ENCODE peak calls at places on chromosomes 3 and 15, in ten cellular contexts. R is psoas muscle; M is stimulated activated CD4-positive, alpha-beta T cell treated with anti-CD3 and anti-CD28 coated beads, Interleukin-2, amount 100 ng/mL, for 48 hours; H is T-cell; K is KBM-7; S is CD8-positive, alpha-beta T cell; G is amniotic stem cell; X is NCI-H1092 treated with DMSO at 0.1 percent for 48 hours; U is activated CD4-positive, CD25-positive, alpha-beta regulatory T cell treated with anti-CD3 and anti-CD28 coated beads, Interleukin-2, amount 50 U/mL, for 16 hours; J is fibroblast of the aortic adventitia. L is an unnamed sample.

GRCh38 chr15:87123676-87124382 is 1044.2 kb downstream of the AGBL1 start:
- DNase-seq in R (no peak), M (no peak), H (no peak), K (no peak), S (no peak), G (no peak), X (no peak), U (no peak), J (no peak), L (no peak)

GRCh38 chr3:39809995-39810595 is 686 bp downstream of the MYRIP start:
- DNase-seq in R (no peak), M (no peak), H (no peak), K (peak), S (no peak), G (no peak), X (no peak), U (no peak), J (no peak), L (no peak)

GRCh38 chr15:50552238-50552637 is 5.8 kb upstream of the USP50 start:
- DNase-seq in R (no peak), M (no peak), H (no peak), K (no peak), S (no peak), G (no peak), X (no peak), U (no peak), J (no peak), L (no peak)

GRCh38 chr15:25743909-25744275 is 119.2 kb downstream of the ATP10A start:
- DNase-seq in R (no peak), M (no peak), H (no peak), K (no peak), S (no peak), G (no peak), X (no peak), U (no peak), J (no peak), L (no peak)

GRCh38 chr3:186849392-186849975 is 7.0 kb downstream of the ADIPOQ start:
- DNase-seq in R (no peak), M (no peak), H (no peak), K (peak), S (no peak), G (no peak), X (peak), U (no peak), J (peak), L (no peak)

GRCh38 chr15:91472316-91472756 is 372.3 kb downstream of the SV2B start:
- DNase-seq in R (no peak), M (no peak), H (no peak), K (peak), S (peak), G (no peak), X (no peak), U (no peak), J (no peak), L (no peak)

GRCh38 chr3:14403636-14404395 is 1.4 kb downstream of the SLC6A6 start:
- DNase-seq in R (peak), M (no peak), H (no peak), K (peak), S (no peak), G (no peak), X (peak), U (no peak), J (peak), L (peak)

GRCh38 chr15:91970142-91970541 is 116.6 kb downstream of the SLCO3A1 start:
- DNase-seq in R (peak), M (no peak), H (no peak), K (no peak), S (no peak), G (no peak), X (no peak), U (no peak), J (peak), L (peak)

GRCh38 chr15:36951747-36952247 is 148.6 kb downstream of the MEIS2 start:
- DNase-seq in R (peak), M (no peak), H (no peak), K (no peak), S (no peak), G (no peak), X (no peak), U (no peak), J (peak), L (no peak)

GRCh38 chr15:56918046-56918906 is at the start of gene TCF12:
- DNase-seq in R (peak), M (peak), H (peak), K (peak), S (peak), G (peak), X (peak), U (peak), J (peak), L (peak)

GRCh38 chr3:173939319-173939718 is 541.8 kb downstream of the NLGN1 start:
- DNase-seq in R (no peak), M (no peak), H (no peak), K (no peak), S (no peak), G (no peak), X (no peak), U (no peak), J (no peak), L (no peak)

GRCh38 chr3:20046556-20046955 is 6.3 kb downstream of the KAT2B start:
- DNase-seq in R (no peak), M (no peak), H (no peak), K (no peak), S (no peak), G (no peak), X (no peak), U (no peak), J (no peak), L (no peak)

GRCh38 chr3:187368251-187368733 is at the start of gene RTP4:
- DNase-seq in R (no peak), M (peak), H (peak), K (peak), S (peak), G (no peak), X (peak), U (peak), J (peak), L (no peak)

GRCh38 chr15:81754078-81754477 is 291.7 kb downstream of the MEX3B start:
- DNase-seq in R (no peak), M (no peak), H (no peak), K (no peak), S (no peak), G (no peak), X (no peak), U (no peak), J (no peak), L (no peak)

GRCh38 chr3:43978708-43979107 is 263.0 kb upstream of the TOPAZ1 start:
- DNase-seq in R (no peak), M (no peak), H (no peak), K (no peak), S (no peak), G (no peak), X (no peak), U (no peak), J (no peak), L (no peak)

GRCh38 chr3:52742418-52743041 is 28.2 kb downstream of the NEK4 start:
- DNase-seq in R (no peak), M (no peak), H (no peak), K (peak), S (no peak), G (no peak), X (no peak), U (no peak), J (peak), L (no peak)

GRCh38 chr15:39154776-39155175 is 426.1 kb upstream of the THBS1 start:
- DNase-seq in R (no peak), M (no peak), H (no peak), K (no peak), S (no peak), G (no peak), X (no peak), U (no peak), J (no peak), L (no peak)

GRCh38 chr3:44862221-44862637 is 517 bp downstream of the TMEM42 start:
- DNase-seq in R (no peak), M (peak), H (no peak), K (no peak), S (no peak), G (no peak), X (no peak), U (no peak), J (peak), L (no peak)

GRCh38 chr3:53794597-53794996 is 51.6 kb downstream of the CHDH start:
- DNase-seq in R (no peak), M (no peak), H (no peak), K (no peak), S (no peak), G (no peak), X (no peak), U (no peak), J (peak), L (no peak)

GRCh38 chr3:71120012-71120411 is 463.5 kb downstream of the FOXP1 start:
- DNase-seq in R (no peak), M (no peak), H (no peak), K (no peak), S (no peak), G (no peak), X (no peak), U (no peak), J (no peak), L (no peak)

GRCh38 chr15:58433597-58434333 is 2.0 kb downstream of the LIPC start:
- DNase-seq in R (no peak), M (no peak), H (no peak), K (no peak), S (no peak), G (no peak), X (no peak), U (no peak), J (peak), L (no peak)

GRCh38 chr15:63110428-63111026 is 11.1 kb upstream of the LACTB start:
- DNase-seq in R (no peak), M (no peak), H (no peak), K (no peak), S (no peak), G (no peak), X (no peak), U (no peak), J (no peak), L (no peak)

L was measured in sciatic nerve.